ENCODE peak calls at places on chromosome 2, in four cellular contexts. B is upper lobe of left lung, T is tibial artery, H is SK-N-SH. U is an unnamed sample.
A peak's percentile ranks its signal among the peaks of the same experiment; 100 is the strongest.

GRCh38 chr2:127508621-127509034 is 17.7 kb downstream of the IWS1 start:
- DNase-seq in T (peak; percentile 81), H (peak; percentile 66), B (no peak), U (peak; percentile 98)

GRCh38 chr2:241125626-241126025 is 23.5 kb upstream of the MTERF4 start:
- DNase-seq in T (no peak), B (no peak), H (no peak), U (no peak)

GRCh38 chr2:180622122-180622918 is 358.1 kb upstream of the UBE2E3 start:
- DNase-seq in T (no peak), H (no peak), B (no peak), U (peak; percentile 78)

GRCh38 chr2:42268528-42269151 is 92.4 kb downstream of the COX7A2L start:
- DNase-seq in T (no peak), H (no peak), B (no peak), U (no peak)

GRCh38 chr2:190984595-190984994 is 29.4 kb downstream of the STAT1 start:
- DNase-seq in T (no peak), H (no peak), B (no peak), U (peak; percentile 75)

GRCh38 chr2:73842739-73843019 is 13.9 kb downstream of the STAMBP start:
- DNase-seq in T (no peak), H (no peak), B (no peak), U (no peak)

GRCh38 chr2:228180126-228181097 is 1.1 kb downstream of the SPHKAP start:
- DNase-seq in T (no peak), B (peak; percentile 67), H (peak; percentile 7), U (no peak)

GRCh38 chr2:141513853-141514252 is 617.0 kb downstream of the LRP1B start:
- DNase-seq in H (no peak), T (no peak), B (no peak), U (no peak)

GRCh38 chr2:210195066-210195852 is 24.1 kb upstream of the KANSL1L start:
- DNase-seq in H (peak; percentile 34), T (no peak), B (no peak), U (peak; percentile 64)

GRCh38 chr2:29700560-29700959 is 220.8 kb downstream of the ALK start:
- DNase-seq in H (no peak), B (no peak), T (no peak), U (peak; percentile 48)

GRCh38 chr2:58055027-58055786 is 8.6 kb downstream of the VRK2 start:
- DNase-seq in H (no peak), T (no peak), B (no peak), U (no peak)

GRCh38 chr2:10172033-10172865 is 49.7 kb downstream of the RRM2 start:
- DNase-seq in B (peak; percentile 29), H (peak; percentile 61), T (no peak), U (no peak)

GRCh38 chr2:236286866-236287545 is 22.8 kb upstream of the ASB18 start:
- DNase-seq in T (no peak), H (no peak), B (no peak), U (peak; percentile 2)

GRCh38 chr2:1496394-1496821 is 83.1 kb downstream of the TPO start:
- DNase-seq in B (peak; percentile 64), T (no peak), H (no peak), U (no peak)

GRCh38 chr2:136154384-136154783 is 36.4 kb upstream of the CXCR4 start:
- DNase-seq in T (no peak), H (no peak), B (no peak), U (no peak)

GRCh38 chr2:235724964-235725603 is 231.2 kb downstream of the AGAP1 start:
- DNase-seq in H (no peak), B (no peak), T (peak; percentile 71), U (no peak)

GRCh38 chr2:96341641-96342040 is 6.1 kb downstream of the NCAPH start:
- DNase-seq in H (no peak), B (no peak), T (no peak), U (no peak)

GRCh38 chr2:195458936-195459335 is 198.1 kb upstream of the SLC39A10 start:
- DNase-seq in T (no peak), B (no peak), H (no peak), U (no peak)

GRCh38 chr2:216151313-216152030 is 42.3 kb downstream of the XRCC5 start:
- DNase-seq in B (no peak), T (no peak), H (peak; percentile 6), U (no peak)

GRCh38 chr2:238100049-238100820 is at the start of gene ESPNL:
- DNase-seq in H (peak; percentile 66), T (no peak), B (peak; percentile 77), U (no peak)

GRCh38 chr2:118613742-118614141 is 233.7 kb downstream of the EN1 start:
- DNase-seq in B (no peak), T (no peak), H (no peak), U (no peak)

GRCh38 chr2:161722547-161723503 is 98.6 kb downstream of the SLC4A10 start:
- DNase-seq in B (peak; percentile 8), H (no peak), T (no peak), U (no peak)

GRCh38 chr2:156803243-156803642 is 367.1 kb downstream of the GPD2 start:
- DNase-seq in B (no peak), H (no peak), T (no peak), U (no peak)

GRCh38 chr2:186771395-186771794 is 77.5 kb downstream of the FAM171B start:
- DNase-seq in B (no peak), H (no peak), T (no peak), U (peak; percentile 80)

GRCh38 chr2:38599706-38600105 is 3.0 kb downstream of the HNRNPLL start:
- DNase-seq in H (no peak), B (no peak), T (no peak), U (no peak)
- H3K4me3 ChIP-seq in H (peak overlapping the region; percentile 94), B (peak overlapping the region; percentile 65), T (peak overlapping the region; percentile 74), U (peak overlapping the region; percentile 0)

GRCh38 chr2:117411983-117412382 is 402.5 kb upstream of the DDX18 start:
- DNase-seq in B (no peak), H (no peak), T (no peak), U (no peak)
- TF ChIP-seq CTCF in B (no peak), H (no peak), T (no peak), U (no peak)

DNA sequence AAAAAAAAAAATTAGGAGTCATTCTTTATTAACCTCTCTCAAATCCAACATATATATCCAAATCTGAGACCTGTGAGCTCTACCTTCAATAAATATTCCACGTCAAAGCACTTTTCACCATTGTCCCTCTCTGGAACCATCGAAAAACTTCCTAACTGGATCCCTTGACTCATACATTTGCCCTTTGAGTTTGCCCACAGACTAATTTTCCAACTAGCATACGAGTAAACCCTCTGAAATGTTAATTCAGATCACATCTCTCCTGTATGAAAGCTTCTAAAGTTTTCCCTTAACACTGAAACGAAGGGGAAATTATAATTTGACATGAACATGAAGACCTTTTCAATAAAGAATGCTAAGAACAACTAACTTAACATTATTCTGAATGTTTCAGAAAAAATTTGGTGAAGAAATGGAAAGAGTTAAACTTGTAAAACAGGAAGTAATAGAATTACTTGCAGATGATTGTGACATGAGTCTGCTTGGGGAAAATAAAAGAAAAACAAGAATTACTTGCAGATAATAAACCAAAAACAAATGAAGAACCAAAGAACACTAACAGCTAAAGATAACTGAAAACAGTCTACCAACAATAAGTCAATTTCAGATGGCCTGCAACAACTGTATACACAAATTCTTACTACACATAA is 110.6 kb downstream of the C2orf74 start:
- DNase-seq in H (no peak), B (no peak), T (no peak), U (peak; percentile 41)
- H3K4me3 ChIP-seq in H (peak overlapping the region; percentile 10), B (no peak overlapping the region), T (no peak overlapping the region), U (no peak overlapping the region)

GRCh38 chr2:182592691-182593393 is 123.2 kb upstream of the DNAJC10 start:
- DNase-seq in H (no peak), T (no peak), B (no peak), U (no peak)
- TF ChIP-seq CTCF in H (peak; percentile 24), T (no peak), B (no peak), U (no peak)

GRCh38 chr2:231461516-231461971 is 2.7 kb downstream of the NCL start:
- DNase-seq in B (no peak), H (no peak), T (no peak), U (no peak)
- H3K4me3 ChIP-seq in B (no peak overlapping the region), H (no peak overlapping the region), T (no peak overlapping the region), U (no peak overlapping the region)